ENCODE peak calls at places on chromosome 11, in ten cellular contexts. One of them, this sample, is unnamed.

GRCh38 chr11:71568707-71569349 is 3.5 kb downstream of the KRTAP5-10 start:
- DNase-seq in SJSA1: no peak
- DNase-seq in GM06990: no peak
- DNase-seq in transverse colon: no peak
- DNase-seq in CD8-positive, alpha-beta memory T cell: no peak
- DNase-seq in CD8-positive, alpha-beta T cell: no peak
- DNase-seq in Panc1: no peak
- DNase-seq in thoracic aorta: no peak
- DNase-seq in adipocyte: no peak
- DNase-seq in CD4-positive, CD25-positive, alpha-beta regulatory T cell: no peak
- DNase-seq in this sample: no peak

GRCh38 chr11:85718991-85719807 is 33.2 kb upstream of the CCDC89 start:
- DNase-seq in adipocyte: peak
- DNase-seq in CD4-positive, CD25-positive, alpha-beta regulatory T cell: no peak
- DNase-seq in SJSA1: peak
- DNase-seq in transverse colon: no peak
- DNase-seq in Panc1: peak
- DNase-seq in CD8-positive, alpha-beta T cell: no peak
- DNase-seq in CD8-positive, alpha-beta memory T cell: no peak
- DNase-seq in thoracic aorta: no peak
- DNase-seq in GM06990: no peak
- DNase-seq in this sample: no peak

GRCh38 chr11:108592591-108593213 is 866 bp downstream of the EXPH5 start:
- DNase-seq in GM06990: peak
- DNase-seq in adipocyte: peak
- DNase-seq in CD4-positive, CD25-positive, alpha-beta regulatory T cell: peak
- DNase-seq in CD8-positive, alpha-beta T cell: peak
- DNase-seq in SJSA1: no peak
- DNase-seq in transverse colon: peak
- DNase-seq in CD8-positive, alpha-beta memory T cell: peak
- DNase-seq in Panc1: no peak
- DNase-seq in thoracic aorta: peak
- DNase-seq in this sample: no peak

GRCh38 chr11:96235725-96236124 is 107.3 kb downstream of the MAML2 start:
- DNase-seq in CD8-positive, alpha-beta T cell: no peak
- DNase-seq in adipocyte: no peak
- DNase-seq in GM06990: no peak
- DNase-seq in CD4-positive, CD25-positive, alpha-beta regulatory T cell: no peak
- DNase-seq in transverse colon: no peak
- DNase-seq in thoracic aorta: no peak
- DNase-seq in Panc1: no peak
- DNase-seq in SJSA1: no peak
- DNase-seq in CD8-positive, alpha-beta memory T cell: no peak
- DNase-seq in this sample: no peak

GRCh38 chr11:11667056-11667455 is 45.3 kb upstream of the GALNT18 start:
- DNase-seq in CD8-positive, alpha-beta T cell: no peak
- DNase-seq in CD8-positive, alpha-beta memory T cell: no peak
- DNase-seq in Panc1: no peak
- DNase-seq in CD4-positive, CD25-positive, alpha-beta regulatory T cell: no peak
- DNase-seq in SJSA1: no peak
- DNase-seq in adipocyte: no peak
- DNase-seq in transverse colon: no peak
- DNase-seq in thoracic aorta: no peak
- DNase-seq in GM06990: no peak
- DNase-seq in this sample: no peak

GRCh38 chr11:75311858-75312288 is 39.6 kb downstream of the ARRB1 start:
- DNase-seq in CD8-positive, alpha-beta memory T cell: no peak
- DNase-seq in CD4-positive, CD25-positive, alpha-beta regulatory T cell: no peak
- DNase-seq in SJSA1: no peak
- DNase-seq in transverse colon: peak
- DNase-seq in GM06990: no peak
- DNase-seq in Panc1: no peak
- DNase-seq in adipocyte: peak
- DNase-seq in CD8-positive, alpha-beta T cell: no peak
- DNase-seq in thoracic aorta: peak
- DNase-seq in this sample: no peak

GRCh38 chr11:57800444-57801184 is 39.0 kb downstream of the CTNND1 start:
- DNase-seq in CD4-positive, CD25-positive, alpha-beta regulatory T cell: peak
- DNase-seq in SJSA1: no peak
- DNase-seq in Panc1: peak
- DNase-seq in thoracic aorta: no peak
- DNase-seq in GM06990: peak
- DNase-seq in CD8-positive, alpha-beta memory T cell: no peak
- DNase-seq in adipocyte: peak
- DNase-seq in transverse colon: no peak
- DNase-seq in CD8-positive, alpha-beta T cell: no peak
- DNase-seq in this sample: peak

GRCh38 chr11:44464741-44465140 is 100.7 kb upstream of the CD82 start:
- DNase-seq in thoracic aorta: no peak
- DNase-seq in GM06990: no peak
- DNase-seq in CD4-positive, CD25-positive, alpha-beta regulatory T cell: no peak
- DNase-seq in Panc1: no peak
- DNase-seq in CD8-positive, alpha-beta T cell: no peak
- DNase-seq in transverse colon: no peak
- DNase-seq in CD8-positive, alpha-beta memory T cell: no peak
- DNase-seq in adipocyte: no peak
- DNase-seq in SJSA1: no peak
- DNase-seq in this sample: peak

GRCh38 chr11:2892215-2893020 is 6.8 kb upstream of the CDKN1C start:
- DNase-seq in CD4-positive, CD25-positive, alpha-beta regulatory T cell: peak
- DNase-seq in CD8-positive, alpha-beta memory T cell: peak
- DNase-seq in SJSA1: no peak
- DNase-seq in transverse colon: peak
- DNase-seq in CD8-positive, alpha-beta T cell: peak
- DNase-seq in adipocyte: peak
- DNase-seq in GM06990: peak
- DNase-seq in Panc1: no peak
- DNase-seq in thoracic aorta: no peak
- DNase-seq in this sample: peak

GRCh38 chr11:45105233-45105992 is 41.0 kb upstream of the PRDM11 start:
- DNase-seq in adipocyte: peak
- DNase-seq in CD4-positive, CD25-positive, alpha-beta regulatory T cell: peak
- DNase-seq in transverse colon: peak
- DNase-seq in CD8-positive, alpha-beta memory T cell: peak
- DNase-seq in thoracic aorta: peak
- DNase-seq in Panc1: no peak
- DNase-seq in SJSA1: peak
- DNase-seq in GM06990: peak
- DNase-seq in CD8-positive, alpha-beta T cell: peak
- DNase-seq in this sample: peak

GRCh38 chr11:44950625-44951472 is at the start of gene TP53I11:
- DNase-seq in transverse colon: peak
- DNase-seq in SJSA1: peak
- DNase-seq in CD8-positive, alpha-beta T cell: peak
- DNase-seq in adipocyte: peak
- DNase-seq in thoracic aorta: no peak
- DNase-seq in CD4-positive, CD25-positive, alpha-beta regulatory T cell: peak
- DNase-seq in Panc1: no peak
- DNase-seq in CD8-positive, alpha-beta memory T cell: peak
- DNase-seq in GM06990: no peak
- DNase-seq in this sample: no peak

GRCh38 chr11:35826949-35827348 is 116.9 kb upstream of the LDLRAD3 start:
- DNase-seq in CD8-positive, alpha-beta memory T cell: no peak
- DNase-seq in Panc1: no peak
- DNase-seq in CD4-positive, CD25-positive, alpha-beta regulatory T cell: no peak
- DNase-seq in transverse colon: no peak
- DNase-seq in CD8-positive, alpha-beta T cell: no peak
- DNase-seq in SJSA1: no peak
- DNase-seq in GM06990: no peak
- DNase-seq in thoracic aorta: no peak
- DNase-seq in adipocyte: no peak
- DNase-seq in this sample: no peak

GRCh38 chr11:12114487-12115033 is 4.2 kb downstream of the MICAL2 start:
- DNase-seq in Panc1: no peak
- DNase-seq in CD4-positive, CD25-positive, alpha-beta regulatory T cell: no peak
- DNase-seq in SJSA1: no peak
- DNase-seq in CD8-positive, alpha-beta memory T cell: no peak
- DNase-seq in GM06990: no peak
- DNase-seq in CD8-positive, alpha-beta T cell: no peak
- DNase-seq in adipocyte: no peak
- DNase-seq in transverse colon: no peak
- DNase-seq in thoracic aorta: no peak
- DNase-seq in this sample: no peak

GRCh38 chr11:19953909-19954308 is 206.4 kb downstream of the DBX1 start:
- DNase-seq in CD8-positive, alpha-beta memory T cell: no peak
- DNase-seq in SJSA1: no peak
- DNase-seq in transverse colon: no peak
- DNase-seq in CD4-positive, CD25-positive, alpha-beta regulatory T cell: no peak
- DNase-seq in CD8-positive, alpha-beta T cell: no peak
- DNase-seq in adipocyte: peak
- DNase-seq in GM06990: no peak
- DNase-seq in Panc1: no peak
- DNase-seq in thoracic aorta: no peak
- DNase-seq in this sample: no peak

GRCh38 chr11:106031210-106031845 is 9.3 kb upstream of the MSANTD4 start:
- DNase-seq in adipocyte: peak
- DNase-seq in CD4-positive, CD25-positive, alpha-beta regulatory T cell: no peak
- DNase-seq in Panc1: peak
- DNase-seq in thoracic aorta: no peak
- DNase-seq in transverse colon: no peak
- DNase-seq in CD8-positive, alpha-beta memory T cell: no peak
- DNase-seq in GM06990: no peak
- DNase-seq in CD8-positive, alpha-beta T cell: no peak
- DNase-seq in SJSA1: no peak
- DNase-seq in this sample: no peak

GRCh38 chr11:13349581-13349980 is 72.0 kb downstream of the BMAL1 start:
- DNase-seq in adipocyte: no peak
- DNase-seq in Panc1: no peak
- DNase-seq in GM06990: no peak
- DNase-seq in CD8-positive, alpha-beta T cell: no peak
- DNase-seq in CD8-positive, alpha-beta memory T cell: no peak
- DNase-seq in thoracic aorta: no peak
- DNase-seq in transverse colon: no peak
- DNase-seq in SJSA1: no peak
- DNase-seq in CD4-positive, CD25-positive, alpha-beta regulatory T cell: no peak
- DNase-seq in this sample: no peak

GRCh38 chr11:83068573-83068972 is 3.1 kb downstream of the RAB30 start:
- DNase-seq in CD8-positive, alpha-beta memory T cell: no peak
- DNase-seq in CD4-positive, CD25-positive, alpha-beta regulatory T cell: no peak
- DNase-seq in thoracic aorta: no peak
- DNase-seq in adipocyte: no peak
- DNase-seq in Panc1: no peak
- DNase-seq in transverse colon: no peak
- DNase-seq in SJSA1: no peak
- DNase-seq in CD8-positive, alpha-beta T cell: no peak
- DNase-seq in GM06990: no peak
- DNase-seq in this sample: no peak
- H3K4me3 ChIP-seq in CD8-positive, alpha-beta memory T cell: no peak
- H3K4me3 ChIP-seq in CD4-positive, CD25-positive, alpha-beta regulatory T cell: no peak
- H3K4me3 ChIP-seq in thoracic aorta: no peak
- H3K4me3 ChIP-seq in adipocyte: no peak
- H3K4me3 ChIP-seq in Panc1: no peak
- H3K4me3 ChIP-seq in transverse colon: no peak
- H3K4me3 ChIP-seq in SJSA1: no peak
- H3K4me3 ChIP-seq in CD8-positive, alpha-beta T cell: no peak
- H3K4me3 ChIP-seq in GM06990: peak
- H3K4me3 ChIP-seq in this sample: no peak

GRCh38 chr11:41947392-41947791 is 487.9 kb upstream of the LRRC4C start:
- DNase-seq in CD4-positive, CD25-positive, alpha-beta regulatory T cell: no peak
- DNase-seq in CD8-positive, alpha-beta T cell: no peak
- DNase-seq in thoracic aorta: no peak
- DNase-seq in Panc1: no peak
- DNase-seq in GM06990: no peak
- DNase-seq in SJSA1: no peak
- DNase-seq in transverse colon: no peak
- DNase-seq in CD8-positive, alpha-beta memory T cell: no peak
- DNase-seq in adipocyte: no peak
- DNase-seq in this sample: no peak

DNA sequence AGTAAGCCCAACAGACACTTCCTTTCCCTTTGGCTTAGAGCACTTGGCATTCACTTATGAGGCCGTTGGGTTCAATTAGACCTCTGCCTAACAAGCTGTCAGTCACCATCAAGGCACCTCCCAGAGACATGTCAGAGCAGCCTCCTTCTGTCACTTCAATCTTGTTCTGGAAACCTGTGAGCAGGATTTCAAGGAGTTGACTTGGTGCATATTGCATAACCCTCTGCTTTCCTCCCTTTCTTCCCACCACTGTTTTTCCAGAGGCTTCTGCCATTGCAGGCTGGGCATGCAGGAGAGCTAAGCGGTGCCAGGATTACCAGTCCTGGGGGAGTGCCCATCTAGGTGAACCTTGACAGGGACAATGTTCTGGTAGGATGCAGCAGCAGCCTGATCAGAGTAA is 484.2 kb upstream of the LRRC4C start:
- DNase-seq in adipocyte: no peak
- DNase-seq in CD8-positive, alpha-beta T cell: no peak
- DNase-seq in thoracic aorta: no peak
- DNase-seq in GM06990: no peak
- DNase-seq in CD4-positive, CD25-positive, alpha-beta regulatory T cell: no peak
- DNase-seq in transverse colon: no peak
- DNase-seq in CD8-positive, alpha-beta memory T cell: no peak
- DNase-seq in Panc1: no peak
- DNase-seq in SJSA1: no peak
- DNase-seq in this sample: no peak
- H3K4me3 ChIP-seq in adipocyte: no peak
- H3K4me3 ChIP-seq in CD8-positive, alpha-beta T cell: no peak
- H3K4me3 ChIP-seq in thoracic aorta: no peak
- H3K4me3 ChIP-seq in GM06990: no peak
- H3K4me3 ChIP-seq in CD4-positive, CD25-positive, alpha-beta regulatory T cell: no peak
- H3K4me3 ChIP-seq in transverse colon: no peak
- H3K4me3 ChIP-seq in CD8-positive, alpha-beta memory T cell: no peak
- H3K4me3 ChIP-seq in Panc1: no peak
- H3K4me3 ChIP-seq in SJSA1: no peak
- H3K4me3 ChIP-seq in this sample: no peak

GRCh38 chr11:114036156-114036811 is 23.2 kb upstream of the ZBTB16 start:
- DNase-seq in adipocyte: peak
- DNase-seq in SJSA1: peak
- DNase-seq in CD4-positive, CD25-positive, alpha-beta regulatory T cell: peak
- DNase-seq in CD8-positive, alpha-beta T cell: peak
- DNase-seq in thoracic aorta: no peak
- DNase-seq in transverse colon: peak
- DNase-seq in GM06990: no peak
- DNase-seq in Panc1: no peak
- DNase-seq in CD8-positive, alpha-beta memory T cell: peak
- DNase-seq in this sample: no peak
- H3K4me3 ChIP-seq in adipocyte: peak
- H3K4me3 ChIP-seq in SJSA1: no peak
- H3K4me3 ChIP-seq in CD4-positive, CD25-positive, alpha-beta regulatory T cell: no peak
- H3K4me3 ChIP-seq in CD8-positive, alpha-beta T cell: no peak
- H3K4me3 ChIP-seq in thoracic aorta: peak
- H3K4me3 ChIP-seq in transverse colon: peak
- H3K4me3 ChIP-seq in GM06990: no peak
- H3K4me3 ChIP-seq in Panc1: peak
- H3K4me3 ChIP-seq in CD8-positive, alpha-beta memory T cell: no peak
- H3K4me3 ChIP-seq in this sample: no peak

DNA sequence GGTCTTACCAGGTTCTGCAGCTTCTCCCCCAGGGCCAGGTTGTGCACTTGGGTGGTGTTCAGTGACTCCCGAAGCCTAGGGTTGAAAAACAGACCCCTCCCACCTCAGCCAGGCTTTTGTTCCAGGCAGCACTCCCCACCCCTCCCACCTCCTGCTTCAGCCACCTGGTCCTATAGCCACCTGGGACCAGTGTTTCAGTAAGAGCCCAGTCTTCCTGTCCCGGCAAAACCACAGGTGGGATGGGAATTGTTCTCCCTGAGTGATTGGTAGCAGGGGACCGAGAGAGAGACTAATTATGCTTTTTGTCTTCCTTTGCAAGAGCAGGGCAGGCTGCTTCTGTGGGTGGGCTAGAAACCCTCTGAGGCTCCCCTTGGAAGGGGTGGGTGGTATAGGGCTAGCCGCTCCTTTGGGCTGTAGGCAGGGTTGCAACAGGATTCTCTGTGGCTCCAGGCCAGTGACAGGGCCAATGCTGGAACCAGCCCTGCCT is 8.5 kb upstream of the NAALADL1 start:
- DNase-seq in thoracic aorta: no peak
- DNase-seq in adipocyte: no peak
- DNase-seq in GM06990: no peak
- DNase-seq in transverse colon: no peak
- DNase-seq in SJSA1: no peak
- DNase-seq in CD4-positive, CD25-positive, alpha-beta regulatory T cell: no peak
- DNase-seq in CD8-positive, alpha-beta T cell: no peak
- DNase-seq in CD8-positive, alpha-beta memory T cell: no peak
- DNase-seq in Panc1: no peak
- DNase-seq in this sample: no peak
- H3K4me3 ChIP-seq in thoracic aorta: no peak
- H3K4me3 ChIP-seq in adipocyte: no peak
- H3K4me3 ChIP-seq in GM06990: no peak
- H3K4me3 ChIP-seq in transverse colon: no peak
- H3K4me3 ChIP-seq in SJSA1: no peak
- H3K4me3 ChIP-seq in CD4-positive, CD25-positive, alpha-beta regulatory T cell: no peak
- H3K4me3 ChIP-seq in CD8-positive, alpha-beta T cell: no peak
- H3K4me3 ChIP-seq in CD8-positive, alpha-beta memory T cell: no peak
- H3K4me3 ChIP-seq in Panc1: no peak
- H3K4me3 ChIP-seq in this sample: no peak

This sample was measured in Jurkat, Clone E6-1.